ENCODE peak calls at places on chromosomes 7 and 10, in six cellular contexts. One of them, this sample, is unnamed.

GRCh38 chr7:36036590-36036989 is 116.5 kb upstream of the EEPD1 start:
- DNase-seq in activated T-cell treated with anti-CD3 and anti-CD28 coated beads for 48 hours: no peak
- DNase-seq in dermis microvascular lymphatic vessel endothelial cell: peak
- DNase-seq in fibroblast of mammary gland: no peak
- DNase-seq in stimulated activated CD4-positive, alpha-beta T cell treated with anti-CD3 and anti-CD28 coated beads, Interleukin-1b, Interleukin-23, amount 100 ng/mL, for 4 hours: no peak
- DNase-seq in nucleus accumbens: no peak
- DNase-seq in this sample: peak

GRCh38 chr10:91690412-91690811 is 57.5 kb upstream of the PPP1R3C start:
- DNase-seq in activated T-cell treated with anti-CD3 and anti-CD28 coated beads for 48 hours: no peak
- DNase-seq in dermis microvascular lymphatic vessel endothelial cell: no peak
- DNase-seq in fibroblast of mammary gland: no peak
- DNase-seq in stimulated activated CD4-positive, alpha-beta T cell treated with anti-CD3 and anti-CD28 coated beads, Interleukin-1b, Interleukin-23, amount 100 ng/mL, for 4 hours: no peak
- DNase-seq in nucleus accumbens: no peak
- DNase-seq in this sample: no peak

GRCh38 chr7:117098457-117098856 is 145.2 kb downstream of the ST7 start:
- DNase-seq in activated T-cell treated with anti-CD3 and anti-CD28 coated beads for 48 hours: no peak
- DNase-seq in dermis microvascular lymphatic vessel endothelial cell: peak
- DNase-seq in fibroblast of mammary gland: peak
- DNase-seq in stimulated activated CD4-positive, alpha-beta T cell treated with anti-CD3 and anti-CD28 coated beads, Interleukin-1b, Interleukin-23, amount 100 ng/mL, for 4 hours: no peak
- DNase-seq in nucleus accumbens: no peak
- DNase-seq in this sample: peak

GRCh38 chr10:88952647-88953111 is at the start of gene ACTA2:
- DNase-seq in activated T-cell treated with anti-CD3 and anti-CD28 coated beads for 48 hours: no peak
- DNase-seq in dermis microvascular lymphatic vessel endothelial cell: no peak
- DNase-seq in fibroblast of mammary gland: peak
- DNase-seq in stimulated activated CD4-positive, alpha-beta T cell treated with anti-CD3 and anti-CD28 coated beads, Interleukin-1b, Interleukin-23, amount 100 ng/mL, for 4 hours: no peak
- DNase-seq in nucleus accumbens: no peak
- DNase-seq in this sample: no peak

GRCh38 chr7:32536585-32536984 is 41.3 kb downstream of the AVL9 start:
- DNase-seq in activated T-cell treated with anti-CD3 and anti-CD28 coated beads for 48 hours: no peak
- DNase-seq in dermis microvascular lymphatic vessel endothelial cell: peak
- DNase-seq in fibroblast of mammary gland: peak
- DNase-seq in stimulated activated CD4-positive, alpha-beta T cell treated with anti-CD3 and anti-CD28 coated beads, Interleukin-1b, Interleukin-23, amount 100 ng/mL, for 4 hours: no peak
- DNase-seq in nucleus accumbens: no peak
- DNase-seq in this sample: peak

GRCh38 chr7:7178081-7178480 is 4.3 kb upstream of the C1GALT1 start:
- DNase-seq in activated T-cell treated with anti-CD3 and anti-CD28 coated beads for 48 hours: no peak
- DNase-seq in dermis microvascular lymphatic vessel endothelial cell: no peak
- DNase-seq in fibroblast of mammary gland: no peak
- DNase-seq in stimulated activated CD4-positive, alpha-beta T cell treated with anti-CD3 and anti-CD28 coated beads, Interleukin-1b, Interleukin-23, amount 100 ng/mL, for 4 hours: no peak
- DNase-seq in nucleus accumbens: no peak
- DNase-seq in this sample: no peak

GRCh38 chr7:84975586-84976185 is 211.2 kb downstream of the SEMA3D start:
- DNase-seq in activated T-cell treated with anti-CD3 and anti-CD28 coated beads for 48 hours: no peak
- DNase-seq in dermis microvascular lymphatic vessel endothelial cell: peak
- DNase-seq in fibroblast of mammary gland: peak
- DNase-seq in stimulated activated CD4-positive, alpha-beta T cell treated with anti-CD3 and anti-CD28 coated beads, Interleukin-1b, Interleukin-23, amount 100 ng/mL, for 4 hours: no peak
- DNase-seq in nucleus accumbens: no peak
- DNase-seq in this sample: peak

GRCh38 chr7:32169236-32169635 is 99.0 kb upstream of the PDE1C start:
- DNase-seq in activated T-cell treated with anti-CD3 and anti-CD28 coated beads for 48 hours: no peak
- DNase-seq in dermis microvascular lymphatic vessel endothelial cell: no peak
- DNase-seq in fibroblast of mammary gland: no peak
- DNase-seq in stimulated activated CD4-positive, alpha-beta T cell treated with anti-CD3 and anti-CD28 coated beads, Interleukin-1b, Interleukin-23, amount 100 ng/mL, for 4 hours: no peak
- DNase-seq in nucleus accumbens: no peak
- DNase-seq in this sample: no peak

GRCh38 chr10:48363617-48364355 is 57.3 kb downstream of the MAPK8 start:
- DNase-seq in activated T-cell treated with anti-CD3 and anti-CD28 coated beads for 48 hours: no peak
- DNase-seq in dermis microvascular lymphatic vessel endothelial cell: peak
- DNase-seq in fibroblast of mammary gland: peak
- DNase-seq in stimulated activated CD4-positive, alpha-beta T cell treated with anti-CD3 and anti-CD28 coated beads, Interleukin-1b, Interleukin-23, amount 100 ng/mL, for 4 hours: no peak
- DNase-seq in nucleus accumbens: no peak
- DNase-seq in this sample: peak

GRCh38 chr7:18225067-18225466 is 197.4 kb upstream of the PRPS1L1 start:
- DNase-seq in activated T-cell treated with anti-CD3 and anti-CD28 coated beads for 48 hours: no peak
- DNase-seq in dermis microvascular lymphatic vessel endothelial cell: no peak
- DNase-seq in fibroblast of mammary gland: no peak
- DNase-seq in stimulated activated CD4-positive, alpha-beta T cell treated with anti-CD3 and anti-CD28 coated beads, Interleukin-1b, Interleukin-23, amount 100 ng/mL, for 4 hours: no peak
- DNase-seq in nucleus accumbens: no peak
- DNase-seq in this sample: no peak

GRCh38 chr7:42972703-42973500 is 40.7 kb downstream of the MRPL32 start:
- DNase-seq in activated T-cell treated with anti-CD3 and anti-CD28 coated beads for 48 hours: no peak
- DNase-seq in dermis microvascular lymphatic vessel endothelial cell: peak
- DNase-seq in fibroblast of mammary gland: peak
- DNase-seq in stimulated activated CD4-positive, alpha-beta T cell treated with anti-CD3 and anti-CD28 coated beads, Interleukin-1b, Interleukin-23, amount 100 ng/mL, for 4 hours: no peak
- DNase-seq in nucleus accumbens: no peak
- DNase-seq in this sample: peak

GRCh38 chr10:22534849-22535604 is 179.4 kb downstream of the PIP4K2A start:
- DNase-seq in activated T-cell treated with anti-CD3 and anti-CD28 coated beads for 48 hours: no peak
- DNase-seq in dermis microvascular lymphatic vessel endothelial cell: no peak
- DNase-seq in fibroblast of mammary gland: peak
- DNase-seq in stimulated activated CD4-positive, alpha-beta T cell treated with anti-CD3 and anti-CD28 coated beads, Interleukin-1b, Interleukin-23, amount 100 ng/mL, for 4 hours: no peak
- DNase-seq in nucleus accumbens: no peak
- DNase-seq in this sample: no peak

GRCh38 chr10:43045246-43045621 is 31.6 kb upstream of the RET start:
- DNase-seq in activated T-cell treated with anti-CD3 and anti-CD28 coated beads for 48 hours: no peak
- DNase-seq in dermis microvascular lymphatic vessel endothelial cell: no peak
- DNase-seq in fibroblast of mammary gland: no peak
- DNase-seq in stimulated activated CD4-positive, alpha-beta T cell treated with anti-CD3 and anti-CD28 coated beads, Interleukin-1b, Interleukin-23, amount 100 ng/mL, for 4 hours: no peak
- DNase-seq in nucleus accumbens: no peak
- DNase-seq in this sample: no peak

GRCh38 chr7:112550468-112551060 is 69.8 kb downstream of the LSMEM1 start:
- DNase-seq in activated T-cell treated with anti-CD3 and anti-CD28 coated beads for 48 hours: no peak
- DNase-seq in dermis microvascular lymphatic vessel endothelial cell: peak
- DNase-seq in fibroblast of mammary gland: peak
- DNase-seq in stimulated activated CD4-positive, alpha-beta T cell treated with anti-CD3 and anti-CD28 coated beads, Interleukin-1b, Interleukin-23, amount 100 ng/mL, for 4 hours: no peak
- DNase-seq in nucleus accumbens: no peak
- DNase-seq in this sample: peak

GRCh38 chr7:135508853-135509588 is 881 bp downstream of the CNOT4 start:
- DNase-seq in activated T-cell treated with anti-CD3 and anti-CD28 coated beads for 48 hours: peak
- DNase-seq in dermis microvascular lymphatic vessel endothelial cell: peak
- DNase-seq in fibroblast of mammary gland: peak
- DNase-seq in stimulated activated CD4-positive, alpha-beta T cell treated with anti-CD3 and anti-CD28 coated beads, Interleukin-1b, Interleukin-23, amount 100 ng/mL, for 4 hours: peak
- DNase-seq in nucleus accumbens: peak
- DNase-seq in this sample: peak

GRCh38 chr7:135320277-135320676 is 86.6 kb downstream of the STRA8 start:
- DNase-seq in activated T-cell treated with anti-CD3 and anti-CD28 coated beads for 48 hours: no peak
- DNase-seq in dermis microvascular lymphatic vessel endothelial cell: peak
- DNase-seq in fibroblast of mammary gland: peak
- DNase-seq in stimulated activated CD4-positive, alpha-beta T cell treated with anti-CD3 and anti-CD28 coated beads, Interleukin-1b, Interleukin-23, amount 100 ng/mL, for 4 hours: no peak
- DNase-seq in nucleus accumbens: peak
- DNase-seq in this sample: peak

GRCh38 chr10:99966306-99966705 is 43.4 kb downstream of the DNMBP start:
- DNase-seq in activated T-cell treated with anti-CD3 and anti-CD28 coated beads for 48 hours: no peak
- DNase-seq in dermis microvascular lymphatic vessel endothelial cell: peak
- DNase-seq in fibroblast of mammary gland: peak
- DNase-seq in stimulated activated CD4-positive, alpha-beta T cell treated with anti-CD3 and anti-CD28 coated beads, Interleukin-1b, Interleukin-23, amount 100 ng/mL, for 4 hours: no peak
- DNase-seq in nucleus accumbens: no peak
- DNase-seq in this sample: peak

GRCh38 chr10:73997479-73997805 is 474 bp upstream of the VCL start:
- DNase-seq in activated T-cell treated with anti-CD3 and anti-CD28 coated beads for 48 hours: no peak
- DNase-seq in dermis microvascular lymphatic vessel endothelial cell: no peak
- DNase-seq in fibroblast of mammary gland: no peak
- DNase-seq in stimulated activated CD4-positive, alpha-beta T cell treated with anti-CD3 and anti-CD28 coated beads, Interleukin-1b, Interleukin-23, amount 100 ng/mL, for 4 hours: no peak
- DNase-seq in nucleus accumbens: no peak
- DNase-seq in this sample: no peak

GRCh38 chr10:4024846-4025245 is 239.8 kb upstream of the KLF6 start:
- DNase-seq in activated T-cell treated with anti-CD3 and anti-CD28 coated beads for 48 hours: no peak
- DNase-seq in dermis microvascular lymphatic vessel endothelial cell: peak
- DNase-seq in fibroblast of mammary gland: no peak
- DNase-seq in stimulated activated CD4-positive, alpha-beta T cell treated with anti-CD3 and anti-CD28 coated beads, Interleukin-1b, Interleukin-23, amount 100 ng/mL, for 4 hours: no peak
- DNase-seq in nucleus accumbens: no peak
- DNase-seq in this sample: peak

GRCh38 chr7:12162420-12163113 is 48.5 kb upstream of the TMEM106B start:
- DNase-seq in activated T-cell treated with anti-CD3 and anti-CD28 coated beads for 48 hours: no peak
- DNase-seq in dermis microvascular lymphatic vessel endothelial cell: peak
- DNase-seq in fibroblast of mammary gland: peak
- DNase-seq in stimulated activated CD4-positive, alpha-beta T cell treated with anti-CD3 and anti-CD28 coated beads, Interleukin-1b, Interleukin-23, amount 100 ng/mL, for 4 hours: no peak
- DNase-seq in nucleus accumbens: no peak
- DNase-seq in this sample: peak

GRCh38 chr7:30285531-30286284 is 1.3 kb downstream of the ZNRF2 start:
- DNase-seq in activated T-cell treated with anti-CD3 and anti-CD28 coated beads for 48 hours: peak
- DNase-seq in dermis microvascular lymphatic vessel endothelial cell: peak
- DNase-seq in fibroblast of mammary gland: peak
- DNase-seq in stimulated activated CD4-positive, alpha-beta T cell treated with anti-CD3 and anti-CD28 coated beads, Interleukin-1b, Interleukin-23, amount 100 ng/mL, for 4 hours: peak
- DNase-seq in nucleus accumbens: peak
- DNase-seq in this sample: peak

GRCh38 chr7:130481898-130482297 is 10.0 kb upstream of the MEST start:
- DNase-seq in activated T-cell treated with anti-CD3 and anti-CD28 coated beads for 48 hours: no peak
- DNase-seq in dermis microvascular lymphatic vessel endothelial cell: no peak
- DNase-seq in fibroblast of mammary gland: peak
- DNase-seq in stimulated activated CD4-positive, alpha-beta T cell treated with anti-CD3 and anti-CD28 coated beads, Interleukin-1b, Interleukin-23, amount 100 ng/mL, for 4 hours: no peak
- DNase-seq in nucleus accumbens: no peak
- DNase-seq in this sample: no peak

GRCh38 chr10:71966046-71967004 is 2.1 kb downstream of the CHST3 start:
- DNase-seq in activated T-cell treated with anti-CD3 and anti-CD28 coated beads for 48 hours: no peak
- DNase-seq in dermis microvascular lymphatic vessel endothelial cell: no peak
- DNase-seq in fibroblast of mammary gland: peak
- DNase-seq in stimulated activated CD4-positive, alpha-beta T cell treated with anti-CD3 and anti-CD28 coated beads, Interleukin-1b, Interleukin-23, amount 100 ng/mL, for 4 hours: no peak
- DNase-seq in nucleus accumbens: no peak
- DNase-seq in this sample: no peak

This sample was measured in endothelial cell of umbilical vein.